ENCODE peak calls at places on chromosome 9, in ten cellular contexts. B, K, Z, T, S, J, E, P, N and M are unnamed samples.

GRCh38 chr9:135343733-135344522 is 135.7 kb upstream of the PPP1R26 start:
- DNase-seq in K (peak), P (peak), B (peak), Z (peak), T (no peak), S (peak), E (no peak), N (peak), J (no peak), M (peak)

GRCh38 chr9:70259512-70259802 is 679 bp downstream of the SMC5 start:
- DNase-seq in B (no peak), J (no peak), K (no peak), N (no peak), Z (no peak), S (no peak), T (no peak), P (no peak), E (no peak), M (no peak)

GRCh38 chr9:136808075-136808780 is 480 bp downstream of the RABL6 start:
- DNase-seq in N (peak), B (no peak), Z (no peak), K (no peak), E (no peak), S (peak), T (no peak), P (no peak), J (peak), M (peak)

GRCh38 chr9:126367139-126367538 is 40.5 kb downstream of the MVB12B start:
- DNase-seq in P (no peak), S (no peak), K (no peak), Z (no peak), N (no peak), E (no peak), T (no peak), B (no peak), J (no peak), M (no peak)

GRCh38 chr9:127846451-127847154 is 7.9 kb downstream of the ENG start:
- DNase-seq in Z (no peak), N (no peak), K (no peak), S (no peak), P (no peak), E (peak), B (no peak), T (no peak), J (no peak), M (no peak)

GRCh38 chr9:113578877-113579269 is 115.3 kb downstream of the RGS3 start:
- DNase-seq in B (peak), E (peak), K (no peak), N (no peak), J (peak), S (peak), Z (peak), T (no peak), P (peak), M (no peak)

GRCh38 chr9:128892223-128892892 is 10.4 kb downstream of the LRRC8A start:
- DNase-seq in T (peak), E (peak), Z (peak), N (no peak), B (peak), K (no peak), J (peak), S (no peak), P (peak), M (peak)

GRCh38 chr9:19162956-19163355 is 35.7 kb upstream of the PLIN2 start:
- DNase-seq in P (peak), B (peak), J (peak), K (no peak), Z (no peak), E (no peak), N (no peak), S (no peak), T (no peak), M (no peak)

GRCh38 chr9:78296208-78296892 is 575 bp upstream of the PSAT1 start:
- DNase-seq in B (peak), Z (peak), J (peak), S (no peak), E (no peak), T (peak), N (peak), K (peak), P (no peak), M (peak)

GRCh38 chr9:76153902-76154629 is 240.2 kb downstream of the RFK start:
- DNase-seq in P (no peak), E (no peak), N (no peak), B (no peak), K (no peak), Z (no peak), J (no peak), S (no peak), T (no peak), M (no peak)

GRCh38 chr9:91207481-91207888 is 154.2 kb downstream of the AUH start:
- DNase-seq in T (no peak), K (no peak), J (peak), E (peak), N (no peak), S (no peak), B (no peak), Z (no peak), P (peak), M (no peak)

GRCh38 chr9:36928670-36929349 is 105.3 kb downstream of the PAX5 start:
- DNase-seq in S (no peak), J (peak), N (peak), E (peak), T (no peak), P (peak), K (no peak), B (peak), Z (peak), M (no peak)

GRCh38 chr9:129081388-129081889 is 528 bp downstream of the DOLPP1 start:
- DNase-seq in P (no peak), S (no peak), B (peak), Z (no peak), E (no peak), T (no peak), N (no peak), J (no peak), K (no peak), M (no peak)

GRCh38 chr9:99057665-99058625 is 47.0 kb upstream of the TGFBR1 start:
- DNase-seq in B (peak), T (no peak), S (peak), P (peak), Z (peak), K (no peak), N (peak), E (peak), J (peak), M (peak)

GRCh38 chr9:120412425-120412951 is 167.5 kb downstream of the CDK5RAP2 start:
- DNase-seq in Z (peak), P (no peak), J (peak), N (no peak), B (peak), T (no peak), E (peak), S (no peak), K (no peak), M (no peak)

GRCh38 chr9:127452481-127453092 is 1.3 kb downstream of the LRSAM1 start:
- DNase-seq in J (peak), T (no peak), K (peak), E (peak), B (peak), P (no peak), S (no peak), Z (no peak), N (no peak), M (no peak)

GRCh38 chr9:16813838-16814237 is 56.6 kb downstream of the BNC2 start:
- DNase-seq in T (no peak), K (no peak), Z (no peak), E (no peak), B (no peak), P (no peak), J (no peak), N (no peak), S (no peak), M (no peak)

GRCh38 chr9:121026260-121026691 is 23.8 kb downstream of the C5 start:
- DNase-seq in N (no peak), B (no peak), K (no peak), T (no peak), S (no peak), Z (peak), P (no peak), E (peak), J (peak), M (no peak)

GRCh38 chr9:83620841-83621636 is 1.9 kb upstream of the IDNK start:
- DNase-seq in J (peak), E (peak), B (peak), S (peak), K (peak), T (no peak), N (peak), P (peak), Z (peak), M (peak)

GRCh38 chr9:4435197-4435596 is 55.1 kb upstream of the SLC1A1 start:
- DNase-seq in K (no peak), J (peak), Z (peak), T (no peak), N (peak), S (no peak), B (peak), E (peak), P (peak), M (no peak)

GRCh38 chr9:126722922-126723806 is 81.7 kb upstream of the ZBTB43 start:
- DNase-seq in B (no peak), E (no peak), J (peak), P (no peak), S (peak), N (peak), T (peak), K (no peak), Z (no peak), M (no peak)

GRCh38 chr9:135669616-135670285 is 6.6 kb downstream of the LCN9 start:
- DNase-seq in E (no peak), J (no peak), B (no peak), S (no peak), N (no peak), T (no peak), Z (no peak), P (no peak), K (no peak), M (peak)

GRCh38 chr9:105243015-105243686 is 1.3 kb upstream of the SLC44A1 start:
- DNase-seq in K (no peak), Z (peak), S (no peak), T (no peak), B (no peak), J (peak), P (peak), N (no peak), E (peak), M (no peak)

GRCh38 chr9:20994486-20994885 is 37.0 kb downstream of the HACD4 start:
- DNase-seq in P (no peak), J (no peak), N (no peak), Z (no peak), S (no peak), B (no peak), E (no peak), K (no peak), T (no peak), M (no peak)

GRCh38 chr9:131178382-131178781 is 53.0 kb downstream of the NUP214 start:
- DNase-seq in K (peak), E (peak), S (peak), T (peak), J (peak), N (peak), B (peak), P (peak), Z (peak), M (peak)

GRCh38 chr9:89740722-89741121 is 135.9 kb downstream of the GADD45G start:
- DNase-seq in E (no peak), Z (no peak), K (no peak), N (no peak), B (no peak), S (no peak), T (no peak), J (no peak), P (no peak), M (no peak)

GRCh38 chr9:3758816-3759576 is 233.2 kb upstream of the RFX3 start:
- DNase-seq in E (no peak), J (peak), Z (no peak), N (no peak), T (no peak), S (no peak), B (peak), K (no peak), P (no peak), M (no peak)

GRCh38 chr9:124040935-124041816 is 29.6 kb downstream of the LHX2 start:
- DNase-seq in N (no peak), E (no peak), J (peak), Z (no peak), K (peak), T (no peak), S (peak), B (peak), P (no peak), M (peak)